ENCODE peak calls at places on chromosomes 11 and 22, in ten cellular contexts. One of them, this sample, is unnamed.
A peak's percentile ranks its signal among the peaks of the same experiment; 100 is the strongest.

GRCh38 chr11:121460941-121461514 is 8.3 kb upstream of the SORL1-AS1 start:
- DNase-seq in GM23338: no peak
- DNase-seq in kidney: no peak
- DNase-seq in mammary epithelial cell: no peak
- DNase-seq in neuronal stem cell: no peak
- DNase-seq in thyroid gland: peak; percentile 20
- DNase-seq in HCT116: no peak
- DNase-seq in heart left ventricle: no peak
- DNase-seq in A549: no peak
- DNase-seq in substantia nigra: no peak
- DNase-seq in this sample: no peak

GRCh38 chr22:42928969-42929837 is 72.1 kb upstream of the ARFGAP3 start:
- DNase-seq in mammary epithelial cell: no peak
- DNase-seq in A549: no peak
- DNase-seq in thyroid gland: no peak
- DNase-seq in neuronal stem cell: no peak
- DNase-seq in heart left ventricle: no peak
- DNase-seq in HCT116: no peak
- DNase-seq in GM23338: no peak
- DNase-seq in substantia nigra: no peak
- DNase-seq in kidney: no peak
- DNase-seq in this sample: no peak

GRCh38 chr11:86247608-86248007 is 3.1 kb downstream of the EED start:
- DNase-seq in A549: no peak
- DNase-seq in substantia nigra: no peak
- DNase-seq in HCT116: no peak
- DNase-seq in neuronal stem cell: no peak
- DNase-seq in kidney: no peak
- DNase-seq in GM23338: no peak
- DNase-seq in thyroid gland: no peak
- DNase-seq in heart left ventricle: no peak
- DNase-seq in mammary epithelial cell: peak; percentile 41
- DNase-seq in this sample: no peak

GRCh38 chr22:48104102-48104738 is 1341.8 kb downstream of the TBC1D22A start:
- DNase-seq in kidney: no peak
- DNase-seq in heart left ventricle: no peak
- DNase-seq in neuronal stem cell: no peak
- DNase-seq in thyroid gland: no peak
- DNase-seq in GM23338: no peak
- DNase-seq in HCT116: no peak
- DNase-seq in mammary epithelial cell: no peak
- DNase-seq in substantia nigra: no peak
- DNase-seq in A549: no peak
- DNase-seq in this sample: no peak

GRCh38 chr11:101741479-101742175 is 157.8 kb upstream of the TRPC6 start:
- DNase-seq in kidney: no peak
- DNase-seq in neuronal stem cell: no peak
- DNase-seq in heart left ventricle: no peak
- DNase-seq in A549: no peak
- DNase-seq in thyroid gland: no peak
- DNase-seq in GM23338: no peak
- DNase-seq in HCT116: no peak
- DNase-seq in mammary epithelial cell: peak; percentile 82
- DNase-seq in substantia nigra: no peak
- DNase-seq in this sample: peak; percentile 22

GRCh38 chr11:72831521-72832300 is 17.5 kb downstream of the ATG16L2 start:
- DNase-seq in substantia nigra: peak; percentile 62
- DNase-seq in neuronal stem cell: peak; percentile 73
- DNase-seq in thyroid gland: peak; percentile 88
- DNase-seq in HCT116: peak; percentile 54
- DNase-seq in kidney: peak; percentile 91
- DNase-seq in heart left ventricle: peak; percentile 88
- DNase-seq in GM23338: peak; percentile 94
- DNase-seq in mammary epithelial cell: peak; percentile 61
- DNase-seq in A549: peak; percentile 77
- DNase-seq in this sample: no peak

GRCh38 chr11:70906101-70906500 is 346.3 kb downstream of the SHANK2 start:
- DNase-seq in neuronal stem cell: no peak
- DNase-seq in HCT116: no peak
- DNase-seq in GM23338: no peak
- DNase-seq in thyroid gland: no peak
- DNase-seq in substantia nigra: no peak
- DNase-seq in heart left ventricle: no peak
- DNase-seq in kidney: peak; percentile 51
- DNase-seq in mammary epithelial cell: no peak
- DNase-seq in A549: no peak
- DNase-seq in this sample: no peak

GRCh38 chr11:71502871-71503435 is 24.1 kb upstream of the KRTAP5-7 start:
- DNase-seq in kidney: no peak
- DNase-seq in HCT116: no peak
- DNase-seq in neuronal stem cell: no peak
- DNase-seq in heart left ventricle: no peak
- DNase-seq in substantia nigra: no peak
- DNase-seq in thyroid gland: no peak
- DNase-seq in A549: no peak
- DNase-seq in GM23338: no peak
- DNase-seq in mammary epithelial cell: no peak
- DNase-seq in this sample: no peak

GRCh38 chr11:122756417-122756816 is 81.9 kb upstream of the CRTAM start:
- DNase-seq in heart left ventricle: peak; percentile 49
- DNase-seq in GM23338: no peak
- DNase-seq in thyroid gland: no peak
- DNase-seq in HCT116: no peak
- DNase-seq in mammary epithelial cell: no peak
- DNase-seq in substantia nigra: no peak
- DNase-seq in kidney: no peak
- DNase-seq in neuronal stem cell: no peak
- DNase-seq in A549: no peak
- DNase-seq in this sample: no peak

GRCh38 chr11:107927559-107927958 is 689 bp upstream of the RAB39A start:
- DNase-seq in neuronal stem cell: no peak
- DNase-seq in thyroid gland: no peak
- DNase-seq in GM23338: no peak
- DNase-seq in kidney: no peak
- DNase-seq in A549: no peak
- DNase-seq in substantia nigra: no peak
- DNase-seq in mammary epithelial cell: no peak
- DNase-seq in HCT116: no peak
- DNase-seq in heart left ventricle: no peak
- DNase-seq in this sample: no peak

GRCh38 chr11:107928767-107929507 is 689 bp downstream of the RAB39A start:
- DNase-seq in HCT116: no peak
- DNase-seq in A549: peak; percentile 4
- DNase-seq in mammary epithelial cell: no peak
- DNase-seq in GM23338: peak; percentile 65
- DNase-seq in substantia nigra: peak; percentile 42
- DNase-seq in kidney: peak; percentile 71
- DNase-seq in thyroid gland: no peak
- DNase-seq in heart left ventricle: peak; percentile 27
- DNase-seq in neuronal stem cell: peak; percentile 6
- DNase-seq in this sample: no peak

GRCh38 chr11:107931206-107931605 is 3.0 kb downstream of the RAB39A start:
- DNase-seq in kidney: no peak
- DNase-seq in GM23338: no peak
- DNase-seq in HCT116: no peak
- DNase-seq in substantia nigra: no peak
- DNase-seq in neuronal stem cell: no peak
- DNase-seq in thyroid gland: no peak
- DNase-seq in heart left ventricle: no peak
- DNase-seq in A549: no peak
- DNase-seq in mammary epithelial cell: no peak
- DNase-seq in this sample: no peak

GRCh38 chr11:107929611-107930200 is 1.5 kb downstream of the RAB39A start:
- DNase-seq in thyroid gland: no peak
- DNase-seq in kidney: no peak
- DNase-seq in mammary epithelial cell: no peak
- DNase-seq in A549: no peak
- DNase-seq in GM23338: peak; percentile 44
- DNase-seq in heart left ventricle: no peak
- DNase-seq in substantia nigra: no peak
- DNase-seq in HCT116: no peak
- DNase-seq in neuronal stem cell: no peak
- DNase-seq in this sample: no peak

GRCh38 chr11:107928046-107928766 is at the start of gene RAB39A:
- DNase-seq in mammary epithelial cell: peak; percentile 89
- DNase-seq in kidney: peak; percentile 93
- DNase-seq in A549: peak; percentile 96
- DNase-seq in substantia nigra: peak; percentile 72
- DNase-seq in heart left ventricle: peak; percentile 87
- DNase-seq in GM23338: peak; percentile 99
- DNase-seq in HCT116: peak; percentile 90
- DNase-seq in thyroid gland: peak; percentile 64
- DNase-seq in neuronal stem cell: peak; percentile 95
- DNase-seq in this sample: peak; percentile 82
- H3K27ac ChIP-seq in mammary epithelial cell: no peak within 1 kb of the TSS
- H3K27ac ChIP-seq in kidney: no peak within 1 kb of the TSS
- H3K27ac ChIP-seq in A549: no peak within 1 kb of the TSS
- H3K27ac ChIP-seq in substantia nigra: peak within 1 kb of the TSS; percentile 67
- H3K27ac ChIP-seq in heart left ventricle: no peak within 1 kb of the TSS
- H3K27ac ChIP-seq in GM23338: peak within 1 kb of the TSS; percentile 42
- H3K27ac ChIP-seq in HCT116: no peak within 1 kb of the TSS
- H3K27ac ChIP-seq in thyroid gland: no peak within 1 kb of the TSS
- H3K27ac ChIP-seq in neuronal stem cell: peak within 1 kb of the TSS; percentile 42
- H3K27ac ChIP-seq in this sample: no peak within 1 kb of the TSS

DNA sequence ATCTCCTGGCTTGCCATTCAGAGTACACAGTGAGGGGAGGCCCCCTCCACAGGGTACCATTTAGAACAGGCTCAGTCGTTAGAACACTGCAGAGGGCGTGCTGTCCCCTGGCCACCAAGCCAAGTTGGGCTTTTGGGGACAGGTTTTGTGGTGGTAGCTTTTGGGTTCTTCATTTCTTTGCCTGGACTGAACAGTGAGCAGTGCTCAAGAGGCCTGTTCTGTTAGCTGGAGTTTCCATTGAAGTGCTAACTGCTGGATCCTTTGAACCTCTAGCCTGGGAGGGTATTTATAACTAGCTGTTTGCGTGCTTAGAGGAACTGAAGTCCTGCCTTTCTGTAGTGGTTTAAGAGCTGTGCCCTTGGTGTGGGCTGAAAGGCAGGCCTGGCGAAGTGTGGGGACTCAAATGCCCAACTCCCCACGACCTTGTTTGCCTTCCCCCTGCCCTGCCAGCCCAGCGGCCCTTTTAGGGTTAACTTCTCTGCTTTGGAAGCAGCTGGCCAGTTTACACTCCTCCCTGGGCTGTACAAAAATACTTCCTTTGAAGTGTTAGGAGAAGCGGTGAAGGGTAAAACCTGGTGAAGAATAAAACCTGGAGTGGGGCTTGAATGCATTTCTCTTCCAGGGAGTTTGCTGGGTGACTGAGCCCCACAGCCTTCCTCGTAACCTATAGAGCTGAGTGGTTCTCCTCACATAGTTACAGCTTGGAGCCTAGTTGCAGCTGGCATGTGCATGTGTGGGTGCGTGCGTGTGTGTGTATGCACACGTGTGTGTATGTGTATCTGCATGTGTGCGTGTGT is 34.6 kb downstream of the ZNRF3 start:
- DNase-seq in kidney: no peak
- DNase-seq in mammary epithelial cell: no peak
- DNase-seq in thyroid gland: peak; percentile 76
- DNase-seq in neuronal stem cell: peak; percentile 65
- DNase-seq in HCT116: peak; percentile 74
- DNase-seq in A549: peak; percentile 31
- DNase-seq in heart left ventricle: peak; percentile 49
- DNase-seq in substantia nigra: no peak
- DNase-seq in GM23338: peak; percentile 54
- DNase-seq in this sample: no peak
- H3K27ac ChIP-seq in kidney: peak overlapping the region; percentile 48
- H3K27ac ChIP-seq in mammary epithelial cell: no peak overlapping the region
- H3K27ac ChIP-seq in thyroid gland: peak overlapping the region; percentile 94
- H3K27ac ChIP-seq in neuronal stem cell: peak overlapping the region; percentile 78
- H3K27ac ChIP-seq in HCT116: peak overlapping the region; percentile 56
- H3K27ac ChIP-seq in A549: peak overlapping the region; percentile 59
- H3K27ac ChIP-seq in heart left ventricle: peak overlapping the region; percentile 80
- H3K27ac ChIP-seq in substantia nigra: peak overlapping the region; percentile 55
- H3K27ac ChIP-seq in GM23338: no peak overlapping the region
- H3K27ac ChIP-seq in this sample: no peak overlapping the region

DNA sequence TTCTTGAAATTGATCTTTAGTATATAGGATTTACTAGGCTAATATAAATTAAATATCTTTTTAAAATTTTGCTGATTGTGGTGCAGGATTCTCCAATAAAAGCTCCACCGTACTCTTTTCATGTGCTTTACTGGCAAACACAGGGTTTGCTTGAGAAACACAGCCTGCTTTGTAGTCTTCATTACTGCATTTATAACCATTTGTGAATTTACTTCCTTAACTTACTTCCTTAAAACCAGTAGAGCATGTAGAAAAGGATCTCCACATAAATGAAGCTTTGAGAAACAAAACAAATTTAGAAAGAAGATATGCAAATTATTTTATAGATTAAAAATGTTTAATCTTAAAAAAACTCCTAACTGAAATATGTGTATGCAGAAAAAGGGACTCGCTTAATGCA is 28.8 kb downstream of the SWAP70 start:
- DNase-seq in substantia nigra: no peak
- DNase-seq in GM23338: no peak
- DNase-seq in A549: no peak
- DNase-seq in HCT116: no peak
- DNase-seq in heart left ventricle: no peak
- DNase-seq in neuronal stem cell: no peak
- DNase-seq in thyroid gland: no peak
- DNase-seq in kidney: no peak
- DNase-seq in mammary epithelial cell: no peak
- DNase-seq in this sample: no peak
- H3K27ac ChIP-seq in substantia nigra: peak overlapping the region; percentile 20
- H3K27ac ChIP-seq in GM23338: peak overlapping the region; percentile 8
- H3K27ac ChIP-seq in A549: no peak overlapping the region
- H3K27ac ChIP-seq in HCT116: no peak overlapping the region
- H3K27ac ChIP-seq in heart left ventricle: no peak overlapping the region
- H3K27ac ChIP-seq in neuronal stem cell: no peak overlapping the region
- H3K27ac ChIP-seq in thyroid gland: no peak overlapping the region
- H3K27ac ChIP-seq in kidney: no peak overlapping the region
- H3K27ac ChIP-seq in mammary epithelial cell: peak overlapping the region; percentile 20
- H3K27ac ChIP-seq in this sample: peak overlapping the region; percentile 77

GRCh38 chr11:118896472-118896913 is 12.8 kb downstream of the CXCR5 start:
- DNase-seq in heart left ventricle: no peak
- DNase-seq in kidney: peak; percentile 76
- DNase-seq in GM23338: no peak
- DNase-seq in neuronal stem cell: no peak
- DNase-seq in thyroid gland: no peak
- DNase-seq in A549: no peak
- DNase-seq in mammary epithelial cell: no peak
- DNase-seq in substantia nigra: no peak
- DNase-seq in HCT116: no peak
- DNase-seq in this sample: no peak
- H3K27ac ChIP-seq in heart left ventricle: peak overlapping the region; percentile 22
- H3K27ac ChIP-seq in kidney: no peak overlapping the region
- H3K27ac ChIP-seq in GM23338: peak overlapping the region; percentile 32
- H3K27ac ChIP-seq in neuronal stem cell: no peak overlapping the region
- H3K27ac ChIP-seq in thyroid gland: no peak overlapping the region
- H3K27ac ChIP-seq in A549: no peak overlapping the region
- H3K27ac ChIP-seq in mammary epithelial cell: no peak overlapping the region
- H3K27ac ChIP-seq in substantia nigra: no peak overlapping the region
- H3K27ac ChIP-seq in HCT116: no peak overlapping the region
- H3K27ac ChIP-seq in this sample: no peak overlapping the region

GRCh38 chr22:20211409-20211996 is 56.6 kb downstream of the RTN4R start:
- DNase-seq in A549: no peak
- DNase-seq in heart left ventricle: no peak
- DNase-seq in substantia nigra: no peak
- DNase-seq in kidney: no peak
- DNase-seq in mammary epithelial cell: no peak
- DNase-seq in thyroid gland: no peak
- DNase-seq in GM23338: no peak
- DNase-seq in neuronal stem cell: no peak
- DNase-seq in HCT116: no peak
- DNase-seq in this sample: no peak
- H3K27ac ChIP-seq in A549: no peak overlapping the region
- H3K27ac ChIP-seq in heart left ventricle: no peak overlapping the region
- H3K27ac ChIP-seq in substantia nigra: no peak overlapping the region
- H3K27ac ChIP-seq in kidney: no peak overlapping the region
- H3K27ac ChIP-seq in mammary epithelial cell: no peak overlapping the region
- H3K27ac ChIP-seq in thyroid gland: peak overlapping the region; percentile 46
- H3K27ac ChIP-seq in GM23338: no peak overlapping the region
- H3K27ac ChIP-seq in neuronal stem cell: no peak overlapping the region
- H3K27ac ChIP-seq in HCT116: peak overlapping the region; percentile 86
- H3K27ac ChIP-seq in this sample: no peak overlapping the region

GRCh38 chr22:45452565-45453449 is 39.3 kb downstream of the RIBC2 start:
- DNase-seq in HCT116: no peak
- DNase-seq in kidney: no peak
- DNase-seq in substantia nigra: no peak
- DNase-seq in A549: no peak
- DNase-seq in heart left ventricle: no peak
- DNase-seq in neuronal stem cell: no peak
- DNase-seq in thyroid gland: no peak
- DNase-seq in GM23338: no peak
- DNase-seq in mammary epithelial cell: no peak
- DNase-seq in this sample: no peak
- H3K27ac ChIP-seq in HCT116: no peak overlapping the region
- H3K27ac ChIP-seq in kidney: no peak overlapping the region
- H3K27ac ChIP-seq in substantia nigra: no peak overlapping the region
- H3K27ac ChIP-seq in A549: no peak overlapping the region
- H3K27ac ChIP-seq in heart left ventricle: peak overlapping the region; percentile 63
- H3K27ac ChIP-seq in neuronal stem cell: no peak overlapping the region
- H3K27ac ChIP-seq in thyroid gland: no peak overlapping the region
- H3K27ac ChIP-seq in GM23338: no peak overlapping the region
- H3K27ac ChIP-seq in mammary epithelial cell: no peak overlapping the region
- H3K27ac ChIP-seq in this sample: no peak overlapping the region

This sample was measured in epithelial cell of prostate.